ENCODE peak calls at places on chromosome 7, in four cellular contexts. V is HCT116, M is tibial artery, A is right lobe of liver. F is an unnamed sample.
A peak's percentile ranks its signal among the peaks of the same experiment; 100 is the strongest.

GRCh38 chr7:147999962-148000361 is 590.6 kb upstream of the C7orf33 start:
- DNase-seq in V (no peak), M (no peak), A (no peak), F (no peak)

GRCh38 chr7:95319570-95319969 is 4.8 kb downstream of the PON1 start:
- DNase-seq in V (no peak), M (no peak), A (no peak), F (no peak)

GRCh38 chr7:157276091-157276561 is 60.7 kb upstream of the DNAJB6 start:
- DNase-seq in V (no peak), M (peak; percentile 61), A (no peak), F (no peak)

GRCh38 chr7:69109131-69109740 is 489.0 kb upstream of the AUTS2 start:
- DNase-seq in V (no peak), M (no peak), A (no peak), F (no peak)

GRCh38 chr7:71612892-71613291 is 480.9 kb downstream of the GALNT17 start:
- DNase-seq in V (no peak), M (no peak), A (no peak), F (no peak)

GRCh38 chr7:143126146-143126545 is 5.7 kb upstream of the PIP start:
- DNase-seq in V (no peak), M (no peak), A (no peak), F (peak; percentile 35)

GRCh38 chr7:74283858-74284447 is 5.3 kb upstream of the CLIP2 start:
- DNase-seq in V (no peak), M (no peak), A (no peak), F (no peak)

GRCh38 chr7:38186593-38187314 is 8.7 kb downstream of the STARD3NL start:
- DNase-seq in V (no peak), M (no peak), A (no peak), F (peak; percentile 42)

GRCh38 chr7:82382276-82382675 is 61.3 kb downstream of the CACNA2D1 start:
- DNase-seq in V (no peak), M (no peak), A (no peak), F (no peak)

GRCh38 chr7:17501461-17502208 is 203.2 kb downstream of the AHR start:
- DNase-seq in V (no peak), M (no peak), A (no peak), F (no peak)

GRCh38 chr7:112744818-112745217 is 45.4 kb downstream of the TMEM168 start:
- DNase-seq in V (no peak), M (no peak), A (no peak), F (no peak)

GRCh38 chr7:17062433-17063383 is 180.9 kb upstream of the AGR3 start:
- DNase-seq in V (no peak), M (no peak), A (no peak), F (peak; percentile 35)

GRCh38 chr7:81629702-81630101 is 140.1 kb downstream of the HGF start:
- DNase-seq in V (no peak), M (no peak), A (no peak), F (no peak)

GRCh38 chr7:158239290-158239981 is 348.2 kb downstream of the PTPRN2 start:
- DNase-seq in V (no peak), M (no peak), A (no peak), F (no peak)

GRCh38 chr7:42700376-42701327 is 211.2 kb downstream of the C7orf25 start:
- DNase-seq in V (no peak), M (no peak), A (no peak), F (no peak)

GRCh38 chr7:20737840-20738448 is 48.7 kb downstream of the SP8 start:
- DNase-seq in V (no peak), M (no peak), A (peak; percentile 46), F (no peak)

GRCh38 chr7:117771756-117772155 is 101.5 kb downstream of the CTTNBP2 start:
- DNase-seq in V (no peak), M (no peak), A (no peak), F (no peak)

GRCh38 chr7:76149847-76150691 is 51.6 kb upstream of the SRRM3 start:
- DNase-seq in V (no peak), M (no peak), A (no peak), F (no peak)

GRCh38 chr7:36406156-36406555 is 16.5 kb downstream of the ANLN start:
- DNase-seq in V (no peak), M (no peak), A (no peak), F (peak; percentile 20)

GRCh38 chr7:140857048-140857447 is 67.7 kb downstream of the BRAF start:
- DNase-seq in V (no peak), M (no peak), A (no peak), F (no peak)

GRCh38 chr7:101567231-101567630 is 61.9 kb downstream of the MYL10 start:
- DNase-seq in V (no peak), M (peak; percentile 19), A (no peak), F (no peak)

GRCh38 chr7:21568762-21569161 is 25.9 kb downstream of the DNAH11 start:
- DNase-seq in V (no peak), M (no peak), A (no peak), F (peak; percentile 27)

GRCh38 chr7:73822319-73823173 is 8.2 kb upstream of the CLDN4 start:
- DNase-seq in V (peak; percentile 93), M (no peak), A (no peak), F (no peak)

GRCh38 chr7:80411621-80412020 is 100.2 kb downstream of the GNAT3 start:
- DNase-seq in V (no peak), M (no peak), A (no peak), F (peak; percentile 94)

GRCh38 chr7:135510603-135511183 is 791 bp upstream of the CNOT4 start:
- DNase-seq in V (no peak), M (no peak), A (no peak), F (peak; percentile 42)

GRCh38 chr7:28708458-28708951 is 249.6 kb downstream of the TRIL start:
- DNase-seq in V (no peak), M (no peak), A (no peak), F (peak; percentile 92)

GRCh38 chr7:42238709-42239395 is 1.8 kb upstream of the GLI3 start:
- DNase-seq in V (no peak), M (peak; percentile 75), A (no peak), F (peak; percentile 58)

GRCh38 chr7:71454981-71455380 is 323.0 kb downstream of the GALNT17 start:
- DNase-seq in V (no peak), M (no peak), A (no peak), F (no peak)

GRCh38 chr7:36188266-36188665 is 35.2 kb downstream of the EEPD1 start:
- DNase-seq in V (no peak), M (no peak), A (peak; percentile 63), F (no peak)

GRCh38 chr7:94240902-94241301 is 153.8 kb upstream of the COL1A2 start:
- DNase-seq in V (no peak), M (no peak), A (no peak), F (no peak)

GRCh38 chr7:95095259-95096122 is 188.1 kb downstream of the PPP1R9A start:
- DNase-seq in V (no peak), M (no peak), A (no peak), F (peak; percentile 5)

GRCh38 chr7:27121656-27122055 is 8.9 kb downstream of the HOXA4 start:
- DNase-seq in V (no peak), M (no peak), A (no peak), F (no peak)
- H3K4me1 ChIP-seq in V (peaks cover 41% of the 10 kb centered on the region), M (peaks cover 10% of the 10 kb centered on the region), A (peaks cover 18% of the 10 kb centered on the region), F (no peaks in the 10 kb centered on the region)

GRCh38 chr7:47088329-47089067 is 493.4 kb downstream of the TNS3 start:
- DNase-seq in V (peak; percentile 34), M (peak; percentile 76), A (no peak), F (peak; percentile 76)
- H3K4me1 ChIP-seq in V (no peaks in the 10 kb centered on the region), M (peaks cover 4% of the 10 kb centered on the region), A (no peaks in the 10 kb centered on the region), F (no peaks in the 10 kb centered on the region)

GRCh38 chr7:2159176-2159520 is 73.6 kb downstream of the MAD1L1 start:
- DNase-seq in V (no peak), M (peak; percentile 45), A (peak; percentile 36), F (no peak)
- H3K4me1 ChIP-seq in V (peaks cover 12% of the 10 kb centered on the region), M (peaks cover 17% of the 10 kb centered on the region), A (no peaks in the 10 kb centered on the region), F (peaks cover 37% of the 10 kb centered on the region)

DNA sequence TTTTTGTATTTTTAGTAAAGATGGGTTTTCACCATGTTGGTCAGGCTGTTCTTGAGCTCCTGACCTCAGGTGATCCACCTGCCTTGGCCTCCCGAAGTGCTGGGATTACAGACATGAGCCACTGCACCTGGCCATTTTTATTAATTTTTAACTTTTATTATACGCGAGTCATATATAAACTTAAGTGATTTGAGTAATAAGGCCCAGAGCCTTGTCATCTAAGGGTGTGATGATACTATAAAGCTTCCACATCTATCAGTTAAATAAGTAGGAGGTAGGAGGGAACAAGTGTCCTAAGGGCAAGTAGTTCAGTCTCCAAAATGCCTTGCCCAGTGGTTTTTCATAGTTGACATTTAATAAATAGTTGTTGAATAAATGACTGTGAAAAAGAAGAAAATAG is 13.3 kb upstream of the HILPDA start:
- DNase-seq in V (no peak), M (no peak), A (no peak), F (no peak)
- H3K4me1 ChIP-seq in V (no peaks in the 10 kb centered on the region), M (no peaks in the 10 kb centered on the region), A (no peaks in the 10 kb centered on the region), F (no peaks in the 10 kb centered on the region)

DNA sequence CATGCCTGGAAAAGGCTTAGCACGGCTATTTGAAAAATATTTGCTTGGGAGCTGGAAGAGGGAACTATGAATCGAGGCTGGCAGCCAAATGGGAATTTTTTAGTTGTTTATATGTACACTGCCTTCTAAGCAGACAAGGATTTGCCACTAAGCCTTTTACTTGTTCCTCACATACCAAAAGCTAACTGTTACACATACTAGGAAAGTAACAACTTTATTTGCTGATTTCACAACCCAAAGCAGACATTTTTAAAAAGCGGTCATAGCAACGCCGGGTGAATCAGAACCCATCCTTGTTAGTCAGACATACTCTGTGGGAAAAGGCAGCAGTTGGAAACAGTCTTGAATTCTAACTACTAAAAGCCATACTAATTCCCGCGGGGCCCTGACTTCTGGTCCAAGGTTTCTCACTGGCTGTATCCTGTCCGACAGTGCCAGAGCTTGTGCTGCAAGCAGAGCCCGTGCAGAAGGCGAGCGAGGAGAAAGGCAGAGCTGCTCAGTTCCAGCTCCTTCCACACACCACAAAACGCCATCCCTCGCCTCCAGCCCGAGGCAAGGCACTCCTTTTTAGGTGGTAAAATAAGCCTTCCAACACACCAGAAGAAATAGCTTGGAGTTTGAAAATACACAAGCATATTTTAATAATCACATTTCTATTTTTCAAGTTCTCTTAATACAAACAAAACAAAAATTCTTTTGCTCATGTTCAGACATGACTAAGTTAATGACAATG is 89.2 kb downstream of the RNF216 start:
- DNase-seq in V (no peak), M (peak; percentile 97), A (no peak), F (peak; percentile 15)
- H3K4me1 ChIP-seq in V (no peaks in the 10 kb centered on the region), M (peaks cover 84% of the 10 kb centered on the region), A (peaks cover 43% of the 10 kb centered on the region), F (peaks cover 18% of the 10 kb centered on the region)

GRCh38 chr7:98785929-98786571 is 83.8 kb downstream of the TMEM130 start:
- DNase-seq in V (no peak), M (no peak), A (no peak), F (no peak)
- H3K4me1 ChIP-seq in V (peaks cover 12% of the 10 kb centered on the region), M (peaks cover 10% of the 10 kb centered on the region), A (no peaks in the 10 kb centered on the region), F (no peaks in the 10 kb centered on the region)

DNA sequence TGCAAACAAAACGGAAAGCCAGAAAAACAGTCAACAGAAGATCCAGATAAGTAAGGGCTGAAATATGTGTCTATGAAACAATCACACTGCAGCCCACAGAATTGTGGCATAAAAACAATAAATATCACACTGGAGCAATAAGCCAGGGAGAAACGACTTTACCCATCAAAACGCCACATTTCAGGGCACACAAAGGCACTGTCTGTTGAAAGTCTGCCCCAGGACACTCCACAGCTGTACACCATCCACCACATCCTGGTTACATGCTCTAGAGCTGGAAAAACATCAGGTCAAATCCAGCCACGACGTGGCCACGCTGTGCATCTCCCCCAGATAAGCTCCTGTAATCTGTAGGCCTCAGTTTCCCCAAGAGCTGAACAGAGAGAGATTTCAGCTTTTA is 88.7 kb downstream of the COBL start:
- DNase-seq in V (no peak), M (no peak), A (no peak), F (no peak)
- H3K4me1 ChIP-seq in V (peaks cover 7% of the 10 kb centered on the region), M (no peaks in the 10 kb centered on the region), A (peaks cover 10% of the 10 kb centered on the region), F (no peaks in the 10 kb centered on the region)